ENCODE peak calls at places on chromosomes 12 and 14, in ten cellular contexts. G is transverse colon, Y is upper lobe of left lung, H is HepG2, P is breast epithelium, U is prostate gland, Q is GM12878, C is HCT116, I is stomach, R is SK-N-SH. O is an unnamed sample. For H3K9me3, the result is how much of the 10 kb centered on the place peaks cover.

GRCh38 chr12:93042283-93042682 is 113.2 kb upstream of the EEA1 start:
- DNase-seq in H (no peak), P (no peak), R (no peak), Y (no peak), U (no peak), C (no peak), I (no peak), Q (no peak), G (no peak), O (no peak)

GRCh38 chr12:130421896-130422295 is 84.2 kb downstream of the PIWIL1 start:
- DNase-seq in P (no peak), Y (no peak), C (no peak), G (no peak), Q (no peak), H (no peak), R (no peak), U (no peak), I (no peak), O (no peak)

GRCh38 chr12:61414470-61414869 is 845.7 kb upstream of the USP15 start:
- DNase-seq in I (no peak), G (no peak), C (no peak), P (no peak), H (no peak), R (no peak), Y (no peak), Q (no peak), U (no peak), O (no peak)

GRCh38 chr12:7351177-7351576 is 47.3 kb downstream of the ACSM4 start:
- DNase-seq in H (no peak), U (no peak), Q (no peak), P (no peak), C (no peak), R (no peak), Y (no peak), G (no peak), I (no peak), O (no peak)

GRCh38 chr14:53881161-53881846 is 75.3 kb downstream of the BMP4 start:
- DNase-seq in P (no peak), U (no peak), I (no peak), R (no peak), G (no peak), Y (no peak), Q (no peak), H (peak), C (no peak), O (no peak)

GRCh38 chr12:53561590-53561953 is 54.3 kb upstream of the NPFF start:
- DNase-seq in G (no peak), C (peak), H (peak), Q (no peak), R (no peak), U (no peak), Y (no peak), P (no peak), I (no peak), O (no peak)

GRCh38 chr12:130764475-130765185 is 48.5 kb upstream of the RIMBP2 start:
- DNase-seq in Y (no peak), P (no peak), Q (peak), I (no peak), H (no peak), R (no peak), C (peak), U (no peak), G (no peak), O (no peak)

GRCh38 chr12:91133871-91134270 is 22.6 kb upstream of the LUM start:
- DNase-seq in U (no peak), G (no peak), P (no peak), H (no peak), Y (no peak), C (no peak), R (no peak), Q (no peak), I (no peak), O (no peak)

GRCh38 chr12:108722992-108723766 is 8.1 kb downstream of the CORO1C start:
- DNase-seq in R (no peak), Y (no peak), C (no peak), Q (no peak), U (no peak), I (no peak), H (no peak), G (no peak), P (no peak), O (no peak)

GRCh38 chr14:84770030-84770429 is 759.9 kb upstream of the FLRT2 start:
- DNase-seq in R (no peak), U (no peak), H (no peak), Q (no peak), P (no peak), C (no peak), Y (no peak), I (no peak), G (no peak), O (no peak)

GRCh38 chr12:101604132-101604531 is 9.4 kb downstream of the MYBPC1 start:
- DNase-seq in I (no peak), Q (peak), H (peak), G (no peak), Y (no peak), U (no peak), R (no peak), C (no peak), P (no peak), O (no peak)

GRCh38 chr14:92039073-92039719 is 663 bp downstream of the TRIP11 start:
- DNase-seq in H (peak), U (no peak), Y (peak), P (peak), R (peak), I (no peak), C (peak), Q (no peak), G (peak), O (no peak)

GRCh38 chr12:113149361-113150150 is at the start of gene CFAP73:
- DNase-seq in G (peak), U (no peak), I (peak), Q (no peak), P (peak), H (peak), R (peak), Y (no peak), C (peak), O (no peak)

GRCh38 chr12:3249081-3249800 is 172.1 kb downstream of the TSPAN9 start:
- DNase-seq in H (no peak), Q (no peak), Y (no peak), I (no peak), C (no peak), P (no peak), G (no peak), U (no peak), R (no peak), O (no peak)

GRCh38 chr14:21556378-21557083 is 23.3 kb downstream of the OR10G3 start:
- DNase-seq in C (no peak), U (no peak), I (no peak), H (no peak), Y (no peak), R (no peak), P (no peak), Q (no peak), G (no peak), O (no peak)

GRCh38 chr12:87117516-87117915 is 861.3 kb upstream of the MGAT4C start:
- DNase-seq in C (no peak), G (no peak), R (no peak), P (no peak), I (no peak), H (no peak), Y (no peak), U (no peak), Q (no peak), O (no peak)

GRCh38 chr12:68532204-68532886 is 78.4 kb upstream of the RAP1B start:
- DNase-seq in Q (no peak), C (no peak), U (no peak), H (no peak), P (no peak), I (no peak), Y (no peak), R (no peak), G (no peak), O (no peak)

GRCh38 chr12:13891902-13892301 is 89.5 kb downstream of the GRIN2B start:
- DNase-seq in I (no peak), U (no peak), P (no peak), Q (no peak), C (no peak), Y (no peak), R (no peak), H (no peak), G (no peak), O (no peak)

GRCh38 chr12:78119351-78119918 is 288.7 kb downstream of the NAV3 start:
- DNase-seq in H (no peak), C (no peak), I (no peak), U (peak), P (no peak), G (no peak), Y (no peak), R (no peak), Q (no peak), O (peak)

GRCh38 chr12:33439587-33440011 is at the start of gene SYT10:
- DNase-seq in G (no peak), Q (no peak), Y (peak), H (no peak), R (peak), U (no peak), C (no peak), I (no peak), P (no peak), O (no peak)

GRCh38 chr12:95838125-95838524 is 20.6 kb upstream of the SNRPF start:
- DNase-seq in I (peak), U (peak), P (peak), C (no peak), Y (no peak), H (peak), G (peak), R (peak), Q (no peak), O (no peak)

GRCh38 chr12:111488271-111488670 is 82.5 kb downstream of the SH2B3 start:
- DNase-seq in C (no peak), P (no peak), H (no peak), I (no peak), Q (no peak), U (no peak), Y (no peak), R (no peak), G (no peak), O (no peak)

GRCh38 chr14:104550340-104550848 is 29.2 kb upstream of the C14orf180 start:
- DNase-seq in I (no peak), R (peak), H (no peak), P (no peak), Q (no peak), C (no peak), U (no peak), G (no peak), Y (peak), O (peak)

GRCh38 chr12:13654456-13654855 is 326.9 kb downstream of the GRIN2B start:
- DNase-seq in H (no peak), Q (no peak), C (no peak), G (no peak), Y (no peak), U (no peak), P (no peak), R (no peak), I (no peak), O (no peak)

GRCh38 chr12:12443482-12443881 is 86.6 kb downstream of the BORCS5 start:
- DNase-seq in Y (no peak), G (no peak), I (peak), P (peak), H (no peak), U (peak), C (no peak), Q (no peak), R (no peak), O (no peak)

GRCh38 chr12:56520025-56520810 is 1.4 kb upstream of the RBMS2 start:
- DNase-seq in Q (no peak), H (no peak), P (no peak), I (no peak), G (no peak), C (no peak), U (no peak), Y (no peak), R (no peak), O (no peak)

GRCh38 chr12:56521209-56521589 is 421 bp upstream of the RBMS2 start:
- DNase-seq in Q (no peak), C (no peak), U (no peak), P (no peak), I (no peak), Y (no peak), R (no peak), H (no peak), G (peak), O (no peak)

GRCh38 chr12:56522486-56523193 is 1.0 kb downstream of the RBMS2 start:
- DNase-seq in P (no peak), H (no peak), U (no peak), I (no peak), G (no peak), Y (no peak), R (peak), Q (no peak), C (no peak), O (no peak)

GRCh38 chr12:56518570-56518969 is 3.0 kb upstream of the RBMS2 start:
- DNase-seq in Q (no peak), H (peak), R (no peak), U (no peak), P (no peak), Y (no peak), I (no peak), G (no peak), C (no peak), O (no peak)

GRCh38 chr12:56521590-56522371 is at the start of gene RBMS2:
- DNase-seq in H (peak), I (peak), R (peak), G (peak), P (peak), Y (no peak), C (peak), U (peak), Q (no peak), O (peak)
- TF ChIP-seq POLR2AphosphoS5 in H (no peak), I (peak), R (peak), G (peak), P (no peak), Y (peak), C (peak), U (peak), Q (no peak), O (no peak)

DNA sequence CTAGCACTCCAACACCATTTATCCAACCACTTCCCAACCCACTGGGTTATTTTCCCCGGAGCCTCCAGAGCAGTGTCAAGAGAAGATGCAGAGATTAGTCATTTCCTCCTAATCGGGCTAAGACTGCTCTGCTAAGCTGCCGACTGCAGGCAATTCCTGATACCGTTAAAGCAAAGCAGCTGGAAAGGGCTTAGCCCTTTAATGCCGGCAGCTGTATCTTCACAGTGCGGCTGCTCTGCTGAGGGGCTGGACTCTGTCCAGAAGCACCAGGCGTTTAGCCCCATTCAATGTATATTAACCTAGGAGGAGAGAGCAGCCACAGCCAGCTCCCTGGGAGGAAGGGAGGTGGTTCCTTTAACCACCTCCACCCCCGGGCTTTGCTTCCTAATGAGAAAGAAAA is 11.1 kb downstream of the AQP6 start:
- DNase-seq in P (no peak), G (no peak), H (no peak), U (no peak), I (no peak), C (no peak), Y (no peak), Q (no peak), R (peak), O (no peak)
- H3K27ac ChIP-seq in P (no peak), G (peak), H (no peak), U (no peak), I (peak), C (no peak), Y (no peak), Q (no peak), R (peak), O (no peak)

DNA sequence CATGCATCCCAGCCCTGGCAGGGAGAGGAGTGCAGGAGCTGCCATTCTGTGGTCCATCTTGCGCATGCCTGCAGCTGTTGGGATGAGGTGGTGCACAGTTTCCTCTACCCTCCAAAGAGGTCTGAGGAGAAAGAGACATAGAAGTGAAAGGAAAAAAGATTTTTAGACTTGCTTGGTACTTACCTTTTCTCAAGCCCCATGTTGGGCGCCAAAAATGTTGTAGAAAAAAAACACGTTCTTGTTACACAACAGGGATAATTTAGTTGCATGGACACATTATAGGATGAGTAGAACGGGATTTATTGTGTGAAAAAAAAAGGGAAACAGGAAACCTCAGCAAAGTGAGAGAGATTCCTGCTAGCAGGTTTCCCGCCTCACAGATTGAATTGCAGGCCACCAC is 244.4 kb upstream of the GARIN2 start:
- DNase-seq in C (peak), U (no peak), Q (no peak), R (no peak), H (peak), Y (no peak), P (no peak), G (no peak), I (no peak), O (no peak)
- H3K9me3 ChIP-seq in C (under half), U (under half), Q (under half), R (under half), H (under half), Y (half or more), P (under half), G (half or more), I (half or more), O (under half)

DNA sequence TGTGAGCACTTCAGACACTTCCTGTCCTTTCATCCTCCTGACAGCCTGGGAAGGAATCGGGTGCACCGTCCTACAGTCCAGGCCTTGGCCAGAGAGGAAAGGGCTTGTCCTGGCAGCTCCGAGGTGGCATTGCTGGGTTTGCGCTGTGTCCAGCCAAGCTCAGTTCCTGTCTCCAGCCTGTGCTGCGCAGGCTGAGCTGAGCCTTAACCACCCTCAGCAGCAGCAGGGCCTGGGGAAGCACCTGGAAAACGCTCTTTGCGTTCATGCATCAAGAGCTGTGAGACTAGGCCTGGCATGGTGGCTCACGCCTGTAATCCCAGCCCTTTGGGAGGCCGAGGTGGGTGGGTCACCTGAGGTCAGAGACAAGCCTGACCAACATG is 33.7 kb upstream of the EML1 start:
- DNase-seq in Y (no peak), P (no peak), I (no peak), Q (no peak), G (no peak), U (no peak), R (no peak), H (no peak), C (no peak), O (no peak)
- TF ChIP-seq POLR2AphosphoS5 in Y (peak), P (no peak), I (no peak), Q (no peak), G (no peak), U (no peak), R (no peak), H (no peak), C (no peak), O (no peak)

GRCh38 chr12:39621670-39622069 is 2.1 kb upstream of the ABCD2 start:
- DNase-seq in C (no peak), Q (no peak), H (no peak), Y (no peak), P (no peak), I (no peak), G (no peak), R (no peak), U (no peak), O (no peak)
- H3K27ac ChIP-seq in C (no peak), Q (peak), H (no peak), Y (no peak), P (no peak), I (peak), G (peak), R (no peak), U (no peak), O (no peak)

GRCh38 chr12:38159092-38159551 is 157.5 kb upstream of the ALG10B start:
- DNase-seq in P (peak), U (no peak), C (no peak), H (no peak), Y (peak), I (no peak), G (no peak), Q (no peak), R (no peak), O (no peak)

GRCh38 chr12:38161123-38162000 is 155.2 kb upstream of the ALG10B start:
- DNase-seq in Q (no peak), I (no peak), P (no peak), H (no peak), C (no peak), G (no peak), R (no peak), Y (peak), U (no peak), O (no peak)

GRCh38 chr12:38158428-38159091 is 158.0 kb upstream of the ALG10B start:
- DNase-seq in Y (peak), H (no peak), C (no peak), G (no peak), R (no peak), Q (no peak), P (no peak), I (no peak), U (no peak), O (no peak)

GRCh38 chr12:38160318-38161122 is 156.1 kb upstream of the ALG10B start:
- DNase-seq in G (no peak), U (no peak), P (no peak), Y (peak), H (no peak), Q (no peak), C (no peak), I (no peak), R (no peak), O (no peak)

DNA sequence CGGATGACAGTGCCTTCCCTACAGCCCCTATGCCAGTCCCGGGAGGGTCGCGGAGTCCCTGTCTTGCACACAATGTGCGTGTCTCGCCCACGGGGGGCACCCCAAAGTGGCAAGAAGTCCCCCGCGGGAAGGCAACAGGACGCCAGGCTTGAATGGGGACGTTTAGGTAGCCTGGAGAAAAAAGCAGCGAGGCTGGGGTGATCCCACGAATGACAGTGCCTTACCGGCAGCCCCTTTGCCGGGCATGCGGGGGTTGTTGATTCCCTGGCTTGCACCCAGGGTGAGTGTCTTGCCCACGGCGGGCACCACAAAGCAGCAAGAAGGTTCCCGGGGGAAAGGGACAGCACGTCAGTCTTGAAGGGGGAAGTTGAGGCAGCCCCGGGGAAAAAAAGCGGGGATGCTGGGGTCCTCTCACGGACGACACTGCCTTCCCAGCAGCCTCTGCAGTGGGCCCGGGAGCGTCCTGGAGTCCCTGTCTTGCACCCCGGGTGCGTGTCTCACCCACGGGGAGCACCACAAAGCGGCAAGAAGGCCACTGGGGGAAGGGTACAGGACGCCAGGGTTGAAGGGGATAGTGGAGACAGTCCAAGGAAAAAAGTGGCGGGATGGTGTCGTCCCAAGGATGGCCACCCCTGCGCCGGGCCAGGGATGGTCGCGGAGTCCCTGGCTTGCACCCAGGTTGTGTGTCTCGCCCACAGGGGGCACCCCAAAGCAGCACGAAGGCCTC is 156.8 kb upstream of the ALG10B start:
- DNase-seq in H (no peak), Q (no peak), R (no peak), I (no peak), C (no peak), G (no peak), P (no peak), U (no peak), Y (peak), O (no peak)
- H3K9me3 ChIP-seq in H (under half), Q (under half), R (under half), I (under half), C (under half), G (under half), P (under half), U (under half), Y (under half), O (under half)

GRCh38 chr12:553216-554000 is 93.7 kb downstream of the B4GALNT3 start:
- DNase-seq in Y (no peak), I (no peak), Q (no peak), C (no peak), P (no peak), R (no peak), G (no peak), H (no peak), U (no peak), O (no peak)
- TF ChIP-seq POLR2AphosphoS5 in Y (no peak), I (no peak), Q (no peak), C (no peak), P (no peak), R (no peak), G (no peak), H (no peak), U (no peak), O (no peak)

GRCh38 chr14:99683619-99684355 is at the start of gene CYP46A1:
- DNase-seq in C (peak), Q (peak), I (peak), H (peak), G (peak), P (peak), Y (peak), U (peak), R (peak), O (peak)
- H3K27ac ChIP-seq in C (peak), Q (peak), I (peak), H (peak), G (peak), P (peak), Y (peak), U (peak), R (peak), O (peak)

GRCh38 chr12:30585877-30586276 is 109.8 kb downstream of the IPO8 start:
- DNase-seq in Q (no peak), I (peak), P (no peak), Y (no peak), G (no peak), U (no peak), R (no peak), C (no peak), H (no peak), O (no peak)
- H3K9me3 ChIP-seq in Q (under half), I (under half), P (under half), Y (under half), G (under half), U (under half), R (under half), C (under half), H (under half), O (under half)